ENCODE peak calls at places on chromosomes 4 and X, in four cellular contexts. R, B, E and U are unnamed samples.

GRCh38 chr4:2248044-2248780 is 6.3 kb upstream of the HAUS3 start:
- DNase-seq in E (no peak), B (no peak), R (no peak), U (no peak)

GRCh38 chr4:15656038-15656470 is 897 bp upstream of the FBXL5 start:
- DNase-seq in B (no peak), R (peak; percentile 33), E (no peak), U (no peak)

GRCh38 chrX:119573222-119573621 is 1.1 kb upstream of the UBE2A start:
- DNase-seq in R (no peak), B (no peak), E (no peak), U (peak; percentile 4)

GRCh38 chr4:172892300-172892699 is 276.3 kb upstream of the GALNT7 start:
- DNase-seq in E (peak; percentile 42), B (no peak), R (peak; percentile 28), U (peak; percentile 64)

GRCh38 chr4:128751354-128751753 is 58.1 kb upstream of the JADE1 start:
- DNase-seq in R (no peak), B (no peak), E (no peak), U (no peak)

GRCh38 chr4:1776521-1777161 is 16.5 kb upstream of the FGFR3 start:
- DNase-seq in B (no peak), E (no peak), R (no peak), U (no peak)

GRCh38 chr4:8778301-8778700 is 93.3 kb downstream of the HMX1 start:
- DNase-seq in R (no peak), B (no peak), E (no peak), U (no peak)

GRCh38 chr4:121304843-121305348 is 75.9 kb downstream of the QRFPR start:
- DNase-seq in R (no peak), E (no peak), B (no peak), U (no peak)

GRCh38 chr4:40335508-40335860 is 351 bp downstream of the CHRNA9 start:
- DNase-seq in B (no peak), E (no peak), R (peak; percentile 39), U (peak; percentile 66)

GRCh38 chrX:21883258-21883657 is 27.5 kb downstream of the YY2 start:
- DNase-seq in E (no peak), R (no peak), B (no peak), U (no peak)

GRCh38 chrX:111854778-111855490 is 21.0 kb upstream of the TRPC5OS start:
- DNase-seq in R (no peak), E (no peak), B (no peak), U (peak; percentile 13)

GRCh38 chrX:29435396-29435795 is 780.0 kb upstream of the MAGEB2 start:
- DNase-seq in E (no peak), B (no peak), R (peak; percentile 74), U (no peak)

GRCh38 chr4:76947369-76947768 is 2.2 kb upstream of the SEPTIN11 start:
- DNase-seq in B (no peak), R (peak; percentile 44), E (no peak), U (no peak)

GRCh38 chr4:165921546-165921945 is 48.5 kb downstream of the TLL1 start:
- DNase-seq in R (no peak), E (no peak), B (no peak), U (no peak)

GRCh38 chr4:89492476-89493110 is 185.0 kb upstream of the GPRIN3 start:
- DNase-seq in B (no peak), E (no peak), R (peak; percentile 92), U (no peak)

GRCh38 chrX:3655181-3655580 is 58.3 kb downstream of the PRKX start:
- DNase-seq in R (no peak), B (no peak), E (no peak), U (no peak)

GRCh38 chrX:77917294-77917933 is 6.9 kb downstream of the ATP7A start:
- DNase-seq in E (no peak), R (no peak), B (no peak), U (no peak)

GRCh38 chr4:4387531-4388311 is 819 bp downstream of the NSG1 start:
- DNase-seq in R (no peak), E (no peak), B (no peak), U (no peak)

GRCh38 chrX:2694868-2695267 is 3.8 kb downstream of the CD99 start:
- DNase-seq in R (no peak), E (no peak), B (no peak), U (no peak)

GRCh38 chr4:7649741-7650531 is 215.2 kb upstream of the PSAPL1 start:
- DNase-seq in E (no peak), B (no peak), R (peak; percentile 58), U (no peak)

GRCh38 chr4:153109296-153109868 is 94.9 kb upstream of the TRIM2 start:
- DNase-seq in E (no peak), B (no peak), R (no peak), U (no peak)

GRCh38 chrX:129957241-129958099 is 25.0 kb upstream of the BCORL1 start:
- DNase-seq in R (peak; percentile 30), E (no peak), B (no peak), U (peak; percentile 89)